ENCODE peak calls at places on chromosomes 3 and 15, in ten cellular contexts. E, G, W, D, A, I, F, Q, B and S are unnamed samples. For H3K27me3, the result is how much of the 10 kb centered on the place peaks cover.

GRCh38 chr3:88141458-88142083 is 8.2 kb upstream of the C3orf38 start:
- DNase-seq in W (no peak), G (no peak), A (no peak), F (no peak), Q (no peak), E (peak), I (no peak), B (no peak), D (no peak), S (no peak)

GRCh38 chr15:46297766-46298165 is 662.9 kb downstream of the SQOR start:
- DNase-seq in G (no peak), Q (no peak), E (no peak), W (no peak), F (no peak), B (no peak), I (no peak), D (no peak), A (no peak), S (no peak)

GRCh38 chr3:73623996-73624362 is 762 bp downstream of the PDZRN3 start:
- DNase-seq in A (no peak), B (peak), W (peak), I (no peak), D (no peak), E (peak), F (peak), Q (peak), G (peak), S (peak)

GRCh38 chr3:127630811-127631714 is 2.1 kb downstream of the PODXL2 start:
- DNase-seq in Q (no peak), G (no peak), W (no peak), B (no peak), E (no peak), I (peak), D (no peak), A (no peak), F (no peak), S (no peak)

GRCh38 chr3:58164916-58165821 is 45.6 kb downstream of the DNASE1L3 start:
- DNase-seq in A (no peak), G (no peak), F (peak), I (no peak), E (no peak), W (no peak), D (no peak), B (peak), Q (no peak), S (no peak)

GRCh38 chr3:150765949-150766720 is 3.2 kb upstream of the SIAH2 start:
- DNase-seq in D (peak), Q (no peak), G (peak), I (no peak), W (no peak), B (peak), E (no peak), F (no peak), A (no peak), S (no peak)

GRCh38 chr3:184540777-184541681 is 20.6 kb upstream of the EPHB3 start:
- DNase-seq in Q (peak), I (peak), D (peak), E (peak), W (peak), B (peak), G (peak), A (peak), F (peak), S (peak)

GRCh38 chr3:81760924-81761903 is at the start of gene GBE1:
- DNase-seq in E (peak), W (peak), A (peak), Q (peak), G (peak), B (peak), I (peak), D (peak), F (peak), S (peak)

GRCh38 chr15:29612096-29612495 is 210.2 kb downstream of the TJP1 start:
- DNase-seq in D (no peak), W (no peak), B (peak), A (no peak), I (no peak), G (peak), E (peak), F (no peak), Q (no peak), S (no peak)

GRCh38 chr3:133494469-133494868 is 79.0 kb upstream of the CDV3 start:
- DNase-seq in W (no peak), I (no peak), B (peak), F (peak), E (peak), G (peak), D (peak), A (no peak), Q (no peak), S (peak)

GRCh38 chr3:100231668-100232067 is 29.1 kb upstream of the TBC1D23 start:
- DNase-seq in G (no peak), F (no peak), W (no peak), A (no peak), I (no peak), E (no peak), Q (no peak), D (no peak), B (no peak), S (no peak)

GRCh38 chr15:31265871-31266711 is 60.5 kb upstream of the KLF13 start:
- DNase-seq in B (peak), F (peak), W (peak), I (peak), E (no peak), G (no peak), Q (peak), A (peak), D (no peak), S (no peak)

GRCh38 chr15:65362491-65362890 is 15.3 kb downstream of the IGDCC3 start:
- DNase-seq in D (no peak), F (no peak), E (no peak), I (peak), B (peak), G (no peak), Q (no peak), W (no peak), A (no peak), S (no peak)

GRCh38 chr15:38129531-38130199 is 123.0 kb upstream of the SPRED1 start:
- DNase-seq in W (peak), G (peak), D (peak), E (peak), Q (peak), B (no peak), I (peak), F (no peak), A (no peak), S (no peak)

GRCh38 chr3:38084969-38085942 is 46.2 kb downstream of the DLEC1 start:
- DNase-seq in D (no peak), E (no peak), G (no peak), B (peak), W (no peak), A (no peak), I (no peak), Q (no peak), F (no peak), S (peak)

GRCh38 chr15:33098082-33099058 is 96.1 kb downstream of the FMN1 start:
- DNase-seq in B (no peak), Q (no peak), I (no peak), E (no peak), D (no peak), A (no peak), G (peak), W (no peak), F (no peak), S (no peak)

GRCh38 chr3:64631951-64632350 is 55.8 kb downstream of the ADAMTS9 start:
- DNase-seq in W (no peak), E (no peak), I (no peak), Q (no peak), B (no peak), F (no peak), A (no peak), G (no peak), D (no peak), S (no peak)

GRCh38 chr15:41281236-41281635 is 50.2 kb downstream of the CHP1 start:
- DNase-seq in W (no peak), I (no peak), F (no peak), G (peak), D (no peak), E (no peak), Q (no peak), B (no peak), A (no peak), S (no peak)

GRCh38 chr3:119401069-119401468 is 62.3 kb downstream of the TMEM39A start:
- DNase-seq in D (no peak), G (no peak), B (no peak), A (no peak), E (no peak), I (no peak), F (no peak), W (no peak), Q (no peak), S (no peak)

GRCh38 chr15:101267320-101268104 is 9.8 kb downstream of the SELENOS start:
- DNase-seq in A (no peak), G (no peak), Q (no peak), I (no peak), E (no peak), D (peak), W (no peak), B (peak), F (no peak), S (no peak)

GRCh38 chr3:126883241-126883640 is 99.7 kb upstream of the PLXNA1 start:
- DNase-seq in G (no peak), Q (no peak), E (peak), B (no peak), F (no peak), W (no peak), D (no peak), I (no peak), A (no peak), S (no peak)

GRCh38 chr3:31955581-31955980 is 25.5 kb downstream of the OSBPL10 start:
- DNase-seq in E (no peak), D (no peak), B (no peak), A (no peak), W (no peak), Q (no peak), F (no peak), G (no peak), I (no peak), S (no peak)

GRCh38 chr3:18559323-18559972 is 134.3 kb upstream of the SATB1 start:
- DNase-seq in F (peak), B (peak), G (peak), Q (peak), D (peak), W (no peak), E (peak), A (no peak), I (no peak), S (peak)

GRCh38 chr3:184261270-184262165 is at the start of gene CAMK2N2:
- DNase-seq in Q (peak), E (peak), G (peak), D (peak), A (peak), B (peak), F (peak), W (peak), I (peak), S (peak)

GRCh38 chr3:5798809-5799208 is 611.3 kb downstream of the EDEM1 start:
- DNase-seq in Q (no peak), E (no peak), A (no peak), W (no peak), I (no peak), F (no peak), B (no peak), G (no peak), D (no peak), S (no peak)

GRCh38 chr3:186367631-186368030 is 5.6 kb upstream of the DGKG start:
- DNase-seq in A (no peak), G (no peak), I (no peak), E (no peak), W (no peak), D (no peak), B (no peak), Q (no peak), F (no peak), S (no peak)
- H3K27me3 ChIP-seq in A (under half), G (under half), I (under half), E (half or more), W (under half), D (under half), B (under half), Q (under half), F (under half), S (under half)

GRCh38 chr3:165339753-165340152 is 143.6 kb upstream of the SLITRK3 start:
- DNase-seq in D (no peak), E (peak), G (peak), Q (no peak), W (no peak), I (no peak), A (no peak), F (no peak), B (no peak), S (peak)
- TF ChIP-seq CTCF in D (no peak), E (peak), G (peak), Q (peak), W (peak), I (peak), A (no peak), F (no peak), B (peak), S (peak)

GRCh38 chr3:112086018-112086854 is at the start of gene C3orf52:
- DNase-seq in I (peak), E (peak), B (peak), Q (peak), W (peak), A (peak), G (peak), F (peak), D (peak), S (peak)

GRCh38 chr3:112086857-112087524 is 802 bp downstream of the C3orf52 start:
- DNase-seq in Q (no peak), B (peak), A (no peak), F (no peak), D (no peak), W (no peak), G (no peak), E (no peak), I (no peak), S (no peak)

GRCh38 chr3:112083239-112083638 is 3.0 kb upstream of the C3orf52 start:
- DNase-seq in D (no peak), B (no peak), F (no peak), W (no peak), Q (no peak), A (no peak), G (no peak), E (no peak), I (no peak), S (no peak)

GRCh38 chr3:112087746-112088145 is 1.6 kb downstream of the C3orf52 start:
- DNase-seq in A (no peak), G (no peak), B (no peak), I (no peak), E (no peak), Q (no peak), W (no peak), D (no peak), F (no peak), S (no peak)

GRCh38 chr3:112084980-112085697 is 1.1 kb upstream of the C3orf52 start:
- DNase-seq in W (no peak), A (no peak), Q (peak), E (no peak), I (no peak), G (no peak), B (no peak), F (peak), D (no peak), S (no peak)
- H3K27me3 ChIP-seq in W (under half), A (under half), Q (under half), E (under half), I (under half), G (under half), B (under half), F (under half), D (under half), S (under half)

GRCh38 chr3:147358144-147358992 is 48.0 kb downstream of the ZIC4 start:
- DNase-seq in Q (no peak), A (no peak), E (no peak), W (no peak), G (no peak), I (no peak), B (no peak), D (no peak), F (no peak), S (no peak)

GRCh38 chr3:147359177-147360062 is 46.9 kb downstream of the ZIC4 start:
- DNase-seq in G (no peak), I (no peak), E (no peak), Q (no peak), W (no peak), D (no peak), B (peak), F (no peak), A (no peak), S (no peak)

GRCh38 chr3:147356145-147356908 is 50.0 kb downstream of the ZIC4 start:
- DNase-seq in B (peak), I (no peak), D (no peak), W (no peak), A (no peak), Q (no peak), F (no peak), E (no peak), G (no peak), S (no peak)

GRCh38 chr3:147355104-147355854 is 51.1 kb downstream of the ZIC4 start:
- DNase-seq in G (no peak), W (no peak), B (peak), I (no peak), E (no peak), Q (no peak), F (no peak), A (no peak), D (no peak), S (no peak)

DNA sequence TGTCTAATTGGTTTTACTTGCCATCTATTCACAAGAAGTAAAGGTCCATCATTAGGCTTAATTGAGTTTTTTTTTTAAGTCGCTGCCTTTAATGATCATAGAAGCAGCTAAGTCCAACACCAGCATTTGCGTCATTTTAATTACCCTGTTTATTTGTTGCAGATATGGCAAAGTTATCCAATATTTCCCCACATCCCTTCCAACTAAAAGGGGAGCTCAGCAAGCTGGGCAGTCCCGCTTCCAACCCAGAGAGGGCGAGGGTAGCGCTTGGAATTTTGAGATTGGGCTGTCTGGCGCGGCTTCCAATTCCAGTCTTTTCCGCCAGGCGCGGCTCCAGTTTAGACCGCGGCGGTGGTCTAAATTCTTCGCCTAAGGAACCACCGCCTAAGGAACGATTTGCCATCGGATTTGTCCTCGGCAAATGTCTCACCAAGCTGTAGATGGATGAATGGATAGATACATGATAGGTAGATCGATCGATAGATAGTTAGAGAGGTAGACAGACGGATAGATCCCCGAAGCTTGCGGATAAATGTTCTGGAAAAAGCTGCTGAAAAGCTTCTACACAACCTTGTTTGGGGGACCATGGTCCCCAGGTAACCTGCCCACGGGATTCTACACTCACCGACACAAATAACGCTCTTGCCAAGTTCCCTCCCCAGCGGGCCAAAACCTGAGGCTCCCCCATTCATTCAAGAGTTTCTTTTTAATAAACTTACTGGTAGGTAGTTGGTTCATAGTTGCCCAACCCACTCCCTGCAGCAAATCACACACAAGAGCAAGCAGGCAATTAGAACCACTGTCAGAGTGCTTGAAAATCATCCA is 49.2 kb downstream of the ZIC4 start:
- DNase-seq in F (no peak), W (no peak), E (no peak), A (no peak), B (peak), D (no peak), G (no peak), Q (no peak), I (no peak), S (no peak)
- TF ChIP-seq CTCF in F (no peak), W (no peak), E (no peak), A (no peak), B (peak), D (peak), G (peak), Q (no peak), I (no peak), S (peak)

GRCh38 chr3:192917508-192918274 is at the start of gene MB21D2:
- DNase-seq in B (peak), Q (peak), I (peak), E (peak), A (peak), G (peak), F (peak), W (peak), D (peak), S (peak)
- H3K27me3 ChIP-seq in B (under half), Q (under half), I (under half), E (under half), A (under half), G (under half), F (under half), W (under half), D (under half), S (half or more)

GRCh38 chr15:84822774-84823579 is 5.8 kb downstream of the ALPK3 start:
- DNase-seq in B (no peak), Q (no peak), W (no peak), G (no peak), D (no peak), A (no peak), F (no peak), I (peak), E (no peak), S (no peak)

GRCh38 chr15:84819291-84819768 is 2.2 kb downstream of the ALPK3 start:
- DNase-seq in G (no peak), F (no peak), D (peak), B (peak), I (peak), A (no peak), E (peak), Q (no peak), W (peak), S (peak)

GRCh38 chr15:84823580-84823878 is 6.4 kb downstream of the ALPK3 start:
- DNase-seq in Q (no peak), G (no peak), I (peak), D (no peak), W (no peak), F (no peak), A (no peak), E (no peak), B (no peak), S (no peak)

GRCh38 chr15:84819791-84820190 is 2.6 kb downstream of the ALPK3 start:
- DNase-seq in F (no peak), E (no peak), G (no peak), D (no peak), W (no peak), B (no peak), A (no peak), Q (no peak), I (no peak), S (no peak)

GRCh38 chr15:84821501-84822021 is 4.4 kb downstream of the ALPK3 start:
- DNase-seq in I (peak), W (no peak), E (no peak), G (no peak), F (no peak), B (no peak), A (no peak), Q (no peak), D (peak), S (no peak)
- TF ChIP-seq CTCF in I (peak), W (peak), E (no peak), G (peak), F (no peak), B (no peak), A (no peak), Q (no peak), D (peak), S (no peak)

GRCh38 chr15:63339006-63339766 is 42.5 kb downstream of the CA12 start:
- DNase-seq in I (no peak), A (no peak), E (no peak), D (no peak), B (no peak), F (no peak), Q (no peak), G (no peak), W (no peak), S (no peak)
- H3K27me3 ChIP-seq in I (under half), A (under half), E (under half), D (under half), B (under half), F (under half), Q (under half), G (under half), W (under half), S (under half)

DNA sequence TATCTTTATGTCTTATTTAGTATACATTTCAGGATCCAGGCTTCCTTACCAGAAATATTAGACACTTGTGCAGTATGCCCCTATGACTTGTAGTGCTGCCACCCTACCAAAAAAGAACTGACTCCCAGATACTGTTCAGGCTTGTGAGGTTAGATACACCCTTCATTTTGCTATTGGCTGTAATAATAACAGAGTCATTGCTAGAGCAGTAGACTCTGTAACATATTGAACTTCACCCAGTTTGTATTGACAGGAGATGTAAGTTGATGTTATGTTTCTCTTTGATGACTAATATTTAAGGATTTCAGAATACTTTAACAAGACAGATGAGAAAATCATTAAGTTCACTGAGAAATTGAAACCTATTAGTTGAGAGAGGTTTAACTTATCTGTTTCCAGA is 32.9 kb downstream of the RNF111 start:
- DNase-seq in W (no peak), D (no peak), G (no peak), E (no peak), B (no peak), Q (no peak), A (no peak), I (no peak), F (no peak), S (no peak)
- TF ChIP-seq CTCF in W (no peak), D (no peak), G (no peak), E (no peak), B (no peak), Q (no peak), A (no peak), I (no peak), F (no peak), S (no peak)